ENCODE peak calls at places on chromosomes 2 and 18, in five cellular contexts. P is HCT116; S is A549; N is CD4-positive, alpha-beta T cell; L is HFF-Myc. J is an unnamed sample.

GRCh38 chr2:141186413-141187062 is 944.3 kb downstream of the LRP1B start:
- DNase-seq in P (no peak), S (no peak), N (no peak), L (no peak), J (no peak)

GRCh38 chr2:15050483-15050882 is 418.0 kb downstream of the LRATD1 start:
- DNase-seq in P (no peak), S (no peak), N (no peak), L (no peak), J (no peak)

GRCh38 chr18:44896817-44897216 is 216.1 kb downstream of the SETBP1 start:
- DNase-seq in P (no peak), S (no peak), N (no peak), L (no peak), J (no peak)

GRCh38 chr2:85433511-85434089 is 15.1 kb downstream of the SH2D6 start:
- DNase-seq in P (no peak), S (peak; percentile 55), N (no peak), L (peak; percentile 90), J (no peak)

GRCh38 chr18:62625019-62625418 is 90.3 kb upstream of the PHLPP1 start:
- DNase-seq in P (no peak), S (no peak), N (no peak), L (no peak), J (no peak)

GRCh38 chr2:164697688-164698290 is 76.5 kb upstream of the GRB14 start:
- DNase-seq in P (peak; percentile 6), S (peak; percentile 51), N (no peak), L (no peak), J (no peak)

GRCh38 chr2:12816379-12817306 is 99.9 kb downstream of the TRIB2 start:
- DNase-seq in P (peak; percentile 71), S (no peak), N (no peak), L (no peak), J (no peak)

GRCh38 chr18:24398515-24398914 is 891 bp upstream of the OSBPL1A start:
- DNase-seq in P (peak; percentile 45), S (no peak), N (no peak), L (no peak), J (no peak)

GRCh38 chr18:2192562-2192961 is 378.7 kb downstream of the METTL4 start:
- DNase-seq in P (no peak), S (no peak), N (no peak), L (no peak), J (no peak)

GRCh38 chr2:200786423-200786822 is 25.3 kb upstream of the BZW1 start:
- DNase-seq in P (no peak), S (peak; percentile 69), N (no peak), L (no peak), J (no peak)

GRCh38 chr2:28137221-28137620 is 246.7 kb downstream of the BABAM2 start:
- DNase-seq in P (no peak), S (peak; percentile 29), N (no peak), L (peak; percentile 44), J (no peak)

GRCh38 chr2:81084101-81084500 is 779.5 kb upstream of the LRRTM1 start:
- DNase-seq in P (no peak), S (no peak), N (no peak), L (no peak), J (no peak)

GRCh38 chr2:63613391-63613901 is 24.7 kb downstream of the MDH1 start:
- DNase-seq in P (no peak), S (no peak), N (no peak), L (no peak), J (no peak)

GRCh38 chr2:55050133-55050994 is at the start of gene RTN4:
- DNase-seq in P (peak; percentile 97), S (peak; percentile 100), N (peak; percentile 98), L (peak; percentile 97), J (peak; percentile 89)

GRCh38 chr18:5058768-5059539 is 138.1 kb downstream of the AKAIN1 start:
- DNase-seq in P (no peak), S (no peak), N (peak; percentile 60), L (no peak), J (no peak)

GRCh38 chr2:13015941-13016340 is 299.2 kb downstream of the TRIB2 start:
- DNase-seq in P (no peak), S (no peak), N (no peak), L (no peak), J (no peak)

GRCh38 chr18:75211002-75211621 is 515 bp downstream of the TSHZ1 start:
- DNase-seq in P (no peak), S (peak; percentile 3), N (no peak), L (no peak), J (no peak)

GRCh38 chr18:9615973-9616559 is 1.7 kb upstream of the PPP4R1 start:
- DNase-seq in P (no peak), S (no peak), N (no peak), L (no peak), J (no peak)

GRCh38 chr18:3510024-3510423 is 60.1 kb downstream of the TGIF1 start:
- DNase-seq in P (no peak), S (no peak), N (no peak), L (no peak), J (no peak)

GRCh38 chr2:133458280-133458679 is 110.0 kb downstream of the NCKAP5 start:
- DNase-seq in P (no peak), S (no peak), N (no peak), L (no peak), J (no peak)

GRCh38 chr18:77487951-77488740 is 238.5 kb downstream of the GALR1 start:
- DNase-seq in P (no peak), S (no peak), N (no peak), L (no peak), J (no peak)

GRCh38 chr2:36701391-36701795 is 4.9 kb downstream of the VIT start:
- DNase-seq in P (no peak), S (no peak), N (no peak), L (no peak), J (no peak)

GRCh38 chr18:12534820-12535219 is 123.1 kb downstream of the SPIRE1 start:
- DNase-seq in P (no peak), S (no peak), N (no peak), L (no peak), J (no peak)

GRCh38 chr18:26619350-26619749 is 71.0 kb upstream of the KCTD1 start:
- DNase-seq in P (no peak), S (no peak), N (no peak), L (no peak), J (no peak)

GRCh38 chr18:26617151-26617554 is 68.8 kb upstream of the KCTD1 start:
- DNase-seq in P (peak; percentile 47), S (peak; percentile 92), N (no peak), L (peak; percentile 12), J (no peak)

GRCh38 chr18:26618130-26618529 is 69.8 kb upstream of the KCTD1 start:
- DNase-seq in P (no peak), S (no peak), N (no peak), L (no peak), J (no peak)

GRCh38 chr18:26624443-26624842 is 76.1 kb upstream of the KCTD1 start:
- DNase-seq in P (no peak), S (no peak), N (no peak), L (no peak), J (no peak)

DNA sequence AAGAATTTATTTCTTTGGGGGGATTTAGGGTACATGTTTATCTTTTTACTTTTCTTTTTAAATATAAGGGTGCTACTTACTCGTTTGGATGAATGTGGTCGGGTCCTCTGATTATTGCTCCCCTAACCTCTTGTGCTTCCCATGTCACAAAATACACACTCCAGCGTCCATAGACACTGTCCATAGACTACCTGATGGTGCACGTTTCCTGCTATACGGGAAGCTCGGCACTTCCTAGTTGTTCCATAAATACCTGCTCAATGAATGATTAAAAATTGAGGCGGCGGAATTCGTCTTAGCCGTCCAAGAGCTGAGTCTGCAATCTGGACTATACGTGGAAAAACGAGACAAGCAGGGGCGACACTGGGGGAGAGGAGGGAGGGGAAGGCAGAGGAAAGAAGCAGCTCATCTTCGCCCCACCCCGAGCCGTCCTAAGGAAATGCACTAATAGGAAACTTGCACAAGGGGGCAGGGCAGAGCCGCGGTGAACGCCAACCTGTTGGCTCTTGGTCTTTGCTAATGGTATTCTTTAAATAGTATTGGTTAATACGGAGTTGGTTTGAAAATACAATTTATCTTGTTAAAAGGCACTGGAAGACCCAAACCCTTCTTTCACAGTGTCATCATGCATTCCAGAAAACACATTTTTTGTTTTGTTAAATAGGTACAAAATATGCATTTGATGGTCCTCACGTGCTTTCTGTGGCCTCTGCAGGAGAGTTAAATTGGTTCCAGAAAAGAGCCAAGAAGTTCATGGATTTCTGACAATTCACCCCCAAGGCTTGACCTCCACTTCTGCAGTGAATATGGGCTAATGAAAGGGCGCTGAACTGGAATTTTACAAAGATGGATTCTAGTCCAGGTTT is 73.0 kb upstream of the KCTD1 start:
- DNase-seq in P (peak; percentile 23), S (peak; percentile 68), N (no peak), L (no peak), J (no peak)
- TF ChIP-seq CTCF in P (peak; percentile 80), S (peak; percentile 49), N (no peak), L (peak; percentile 54), J (peak; percentile 52)

GRCh38 chr2:232871835-232872736 is 2.0 kb downstream of the SNORC start:
- DNase-seq in P (no peak), S (no peak), N (no peak), L (no peak), J (no peak)
- TF ChIP-seq CTCF in P (no peak), S (no peak), N (no peak), L (no peak), J (no peak)

GRCh38 chr2:19786408-19787058 is 115.2 kb downstream of the TTC32 start:
- DNase-seq in P (no peak), S (peak; percentile 83), N (no peak), L (no peak), J (no peak)

GRCh38 chr2:19787134-19787533 is 114.6 kb downstream of the TTC32 start:
- DNase-seq in P (no peak), S (no peak), N (no peak), L (no peak), J (no peak)

GRCh38 chr2:19793132-19793750 is 108.5 kb downstream of the TTC32 start:
- DNase-seq in P (no peak), S (no peak), N (no peak), L (no peak), J (no peak)

GRCh38 chr2:19785867-19786266 is 115.9 kb downstream of the TTC32 start:
- DNase-seq in P (no peak), S (no peak), N (no peak), L (no peak), J (no peak)

GRCh38 chr2:19790291-19790690 is 111.5 kb downstream of the TTC32 start:
- DNase-seq in P (no peak), S (no peak), N (no peak), L (no peak), J (no peak)
- TF ChIP-seq CTCF in P (no peak), S (no peak), N (no peak), L (no peak), J (no peak)

DNA sequence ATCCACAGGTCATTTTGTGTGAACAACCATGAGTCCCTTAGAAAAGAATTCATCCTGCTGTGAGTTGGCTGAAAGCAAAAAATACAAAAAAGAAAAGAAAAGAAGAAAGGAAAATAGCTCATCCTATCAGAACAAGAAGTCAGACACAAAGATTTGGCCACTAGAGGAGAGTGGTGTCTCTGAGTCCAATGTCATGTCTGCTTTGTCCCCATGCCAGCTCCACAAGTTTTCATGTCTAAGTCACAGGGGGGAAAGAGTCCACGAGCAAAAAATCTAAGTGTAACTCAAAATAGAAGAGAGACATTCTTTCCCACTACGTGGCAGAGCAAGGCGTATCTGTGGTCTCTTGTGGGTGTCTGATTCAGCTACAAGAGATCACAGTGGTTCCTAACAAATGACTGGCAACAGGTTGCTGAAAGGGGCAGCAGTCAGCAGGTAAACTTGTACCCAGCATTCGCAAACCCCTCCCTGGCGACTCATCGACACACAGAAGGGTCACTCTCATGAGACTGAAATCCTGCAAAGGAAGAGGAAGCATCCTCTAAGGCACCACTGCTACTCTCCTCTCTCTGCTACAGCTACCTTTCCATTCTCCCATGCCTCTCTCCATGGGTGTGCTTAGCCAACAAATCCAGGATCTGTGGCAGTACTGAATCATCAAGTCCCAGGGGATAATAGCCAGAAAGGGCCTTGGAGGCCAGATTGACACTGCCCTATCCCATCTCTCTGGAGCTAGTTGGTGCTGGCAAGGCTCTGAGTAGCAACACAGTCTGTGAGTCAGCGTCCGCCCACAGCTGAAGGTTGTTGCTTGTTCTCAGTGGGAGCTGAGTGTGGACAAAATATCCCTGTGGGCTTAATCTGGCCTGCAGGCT is 123.0 kb upstream of the SLC39A10 start:
- DNase-seq in P (peak; percentile 61), S (peak; percentile 82), N (peak; percentile 64), L (peak; percentile 36), J (no peak)
- TF ChIP-seq CTCF in P (no peak), S (peak; percentile 41), N (no peak), L (no peak), J (no peak)